ENCODE peak calls at places on chromosomes 2 and 18, in four cellular contexts. R, M, W and E are unnamed samples.

GRCh38 chr2:128512664-128513415 is 194.2 kb upstream of the HS6ST1 start:
- DNase-seq in R (no peak), M (no peak), W (no peak), E (no peak)

GRCh38 chr18:52903858-52904257 is 563.9 kb downstream of the DCC start:
- DNase-seq in R (no peak), M (no peak), W (no peak), E (no peak)

GRCh38 chr2:100736121-100736915 is 83.6 kb upstream of the NPAS2 start:
- DNase-seq in R (no peak), M (no peak), W (no peak), E (no peak)

GRCh38 chr2:237414056-237414661 is at the start of gene COL6A3:
- DNase-seq in R (peak; percentile 98), M (no peak), W (peak; percentile 76), E (peak; percentile 87)

GRCh38 chr2:127472268-127472667 is 54.0 kb downstream of the IWS1 start:
- DNase-seq in R (no peak), M (no peak), W (no peak), E (no peak)

GRCh38 chr2:129255610-129256313 is 723.7 kb upstream of the RAB6C start:
- DNase-seq in R (no peak), M (no peak), W (no peak), E (no peak)

GRCh38 chr2:212843409-212844199 is 305.0 kb upstream of the ERBB4 start:
- DNase-seq in R (peak; percentile 91), M (no peak), W (peak; percentile 40), E (peak; percentile 97)

GRCh38 chr18:8283901-8284585 is 325.2 kb upstream of the RAB12 start:
- DNase-seq in R (peak; percentile 73), M (no peak), W (peak; percentile 47), E (peak; percentile 50)

GRCh38 chr2:218876562-218877219 is 4.0 kb upstream of the WNT10A start:
- DNase-seq in R (peak; percentile 68), M (peak; percentile 61), W (peak; percentile 79), E (peak; percentile 65)

GRCh38 chr2:233492078-233492477 is 74.5 kb downstream of the USP40 start:
- DNase-seq in R (no peak), M (no peak), W (no peak), E (no peak)

GRCh38 chr2:23698733-23699391 is 228.1 kb downstream of the ATAD2B start:
- DNase-seq in R (no peak), M (no peak), W (no peak), E (no peak)

GRCh38 chr2:133777607-133778006 is 209.3 kb upstream of the NCKAP5 start:
- DNase-seq in R (peak; percentile 83), M (no peak), W (no peak), E (peak; percentile 73)

GRCh38 chr2:191845248-191845715 is 1.6 kb downstream of the CAVIN2 start:
- DNase-seq in R (peak; percentile 7), M (no peak), W (no peak), E (no peak)

GRCh38 chr2:23412556-23413155 is 27.7 kb downstream of the KLHL29 start:
- DNase-seq in R (peak; percentile 76), M (no peak), W (no peak), E (peak; percentile 87)

GRCh38 chr2:25955036-25955435 is 27.3 kb downstream of the KIF3C start:
- DNase-seq in R (peak; percentile 44), M (no peak), W (no peak), E (peak; percentile 68)

GRCh38 chr2:98468621-98469236 is 24.1 kb downstream of the INPP4A start:
- DNase-seq in R (peak; percentile 27), M (no peak), W (no peak), E (peak; percentile 15)